ENCODE peak calls at places on chromosome 5, in nine cellular contexts. One of them, this sample, is unnamed.

GRCh38 chr5:113246371-113246870 is 188.4 kb downstream of the TSSK1B start:
- DNase-seq in body of pancreas: no peak
- DNase-seq in HFF-Myc: no peak
- DNase-seq in Peyer's patch: no peak
- DNase-seq in heart left ventricle: no peak
- DNase-seq in CD8-positive, alpha-beta T cell: no peak
- DNase-seq in K562: no peak
- DNase-seq in GM23248: peak
- DNase-seq in skeletal muscle cell: no peak
- DNase-seq in this sample: no peak

GRCh38 chr5:36017622-36018021 is 26.4 kb upstream of the UGT3A1 start:
- DNase-seq in K562: no peak
- DNase-seq in body of pancreas: no peak
- DNase-seq in GM23248: no peak
- DNase-seq in Peyer's patch: peak
- DNase-seq in HFF-Myc: no peak
- DNase-seq in CD8-positive, alpha-beta T cell: no peak
- DNase-seq in heart left ventricle: no peak
- DNase-seq in skeletal muscle cell: no peak
- DNase-seq in this sample: no peak

GRCh38 chr5:27008604-27009564 is 29.5 kb downstream of the CDH9 start:
- DNase-seq in K562: no peak
- DNase-seq in HFF-Myc: no peak
- DNase-seq in Peyer's patch: no peak
- DNase-seq in skeletal muscle cell: no peak
- DNase-seq in body of pancreas: no peak
- DNase-seq in GM23248: no peak
- DNase-seq in heart left ventricle: no peak
- DNase-seq in CD8-positive, alpha-beta T cell: no peak
- DNase-seq in this sample: no peak

GRCh38 chr5:167850901-167851300 is 440.5 kb upstream of the WWC1 start:
- DNase-seq in CD8-positive, alpha-beta T cell: no peak
- DNase-seq in skeletal muscle cell: no peak
- DNase-seq in HFF-Myc: no peak
- DNase-seq in heart left ventricle: no peak
- DNase-seq in GM23248: peak
- DNase-seq in Peyer's patch: no peak
- DNase-seq in body of pancreas: no peak
- DNase-seq in K562: no peak
- DNase-seq in this sample: no peak

GRCh38 chr5:179142434-179143198 is 82.4 kb downstream of the ZNF354C start:
- DNase-seq in HFF-Myc: peak
- DNase-seq in K562: no peak
- DNase-seq in CD8-positive, alpha-beta T cell: no peak
- DNase-seq in heart left ventricle: no peak
- DNase-seq in Peyer's patch: no peak
- DNase-seq in body of pancreas: no peak
- DNase-seq in GM23248: peak
- DNase-seq in skeletal muscle cell: peak
- DNase-seq in this sample: no peak

GRCh38 chr5:78758169-78758839 is 109.7 kb upstream of the LHFPL2 start:
- DNase-seq in CD8-positive, alpha-beta T cell: no peak
- DNase-seq in GM23248: peak
- DNase-seq in heart left ventricle: no peak
- DNase-seq in K562: no peak
- DNase-seq in HFF-Myc: no peak
- DNase-seq in body of pancreas: no peak
- DNase-seq in Peyer's patch: no peak
- DNase-seq in skeletal muscle cell: no peak
- DNase-seq in this sample: no peak

GRCh38 chr5:31733365-31733764 is 94.4 kb downstream of the PDZD2 start:
- DNase-seq in skeletal muscle cell: no peak
- DNase-seq in K562: no peak
- DNase-seq in HFF-Myc: no peak
- DNase-seq in CD8-positive, alpha-beta T cell: no peak
- DNase-seq in body of pancreas: no peak
- DNase-seq in heart left ventricle: no peak
- DNase-seq in Peyer's patch: no peak
- DNase-seq in GM23248: no peak
- DNase-seq in this sample: no peak

GRCh38 chr5:33167541-33167940 is 273.2 kb upstream of the TARS1 start:
- DNase-seq in Peyer's patch: no peak
- DNase-seq in K562: no peak
- DNase-seq in body of pancreas: no peak
- DNase-seq in heart left ventricle: no peak
- DNase-seq in HFF-Myc: no peak
- DNase-seq in GM23248: peak
- DNase-seq in skeletal muscle cell: no peak
- DNase-seq in CD8-positive, alpha-beta T cell: no peak
- DNase-seq in this sample: no peak

GRCh38 chr5:148033138-148033537 is 30.6 kb upstream of the SPINK5 start:
- DNase-seq in Peyer's patch: no peak
- DNase-seq in body of pancreas: no peak
- DNase-seq in CD8-positive, alpha-beta T cell: no peak
- DNase-seq in GM23248: no peak
- DNase-seq in skeletal muscle cell: no peak
- DNase-seq in K562: no peak
- DNase-seq in heart left ventricle: no peak
- DNase-seq in HFF-Myc: no peak
- DNase-seq in this sample: no peak

GRCh38 chr5:78518365-78519197 is 130.0 kb downstream of the LHFPL2 start:
- DNase-seq in K562: no peak
- DNase-seq in Peyer's patch: peak
- DNase-seq in GM23248: peak
- DNase-seq in skeletal muscle cell: peak
- DNase-seq in heart left ventricle: no peak
- DNase-seq in HFF-Myc: peak
- DNase-seq in body of pancreas: peak
- DNase-seq in CD8-positive, alpha-beta T cell: no peak
- DNase-seq in this sample: no peak

GRCh38 chr5:44246986-44247385 is 142.2 kb downstream of the FGF10 start:
- DNase-seq in heart left ventricle: no peak
- DNase-seq in body of pancreas: no peak
- DNase-seq in CD8-positive, alpha-beta T cell: no peak
- DNase-seq in Peyer's patch: no peak
- DNase-seq in GM23248: peak
- DNase-seq in skeletal muscle cell: no peak
- DNase-seq in HFF-Myc: no peak
- DNase-seq in K562: no peak
- DNase-seq in this sample: no peak

GRCh38 chr5:162377895-162378294 is 310.3 kb downstream of the GABRG2 start:
- DNase-seq in CD8-positive, alpha-beta T cell: no peak
- DNase-seq in heart left ventricle: no peak
- DNase-seq in skeletal muscle cell: no peak
- DNase-seq in HFF-Myc: no peak
- DNase-seq in GM23248: no peak
- DNase-seq in body of pancreas: no peak
- DNase-seq in Peyer's patch: no peak
- DNase-seq in K562: no peak
- DNase-seq in this sample: no peak

GRCh38 chr5:66315784-66316183 is 171.7 kb downstream of the SREK1 start:
- DNase-seq in skeletal muscle cell: no peak
- DNase-seq in Peyer's patch: no peak
- DNase-seq in body of pancreas: no peak
- DNase-seq in GM23248: no peak
- DNase-seq in HFF-Myc: no peak
- DNase-seq in CD8-positive, alpha-beta T cell: no peak
- DNase-seq in heart left ventricle: no peak
- DNase-seq in K562: no peak
- DNase-seq in this sample: no peak

DNA sequence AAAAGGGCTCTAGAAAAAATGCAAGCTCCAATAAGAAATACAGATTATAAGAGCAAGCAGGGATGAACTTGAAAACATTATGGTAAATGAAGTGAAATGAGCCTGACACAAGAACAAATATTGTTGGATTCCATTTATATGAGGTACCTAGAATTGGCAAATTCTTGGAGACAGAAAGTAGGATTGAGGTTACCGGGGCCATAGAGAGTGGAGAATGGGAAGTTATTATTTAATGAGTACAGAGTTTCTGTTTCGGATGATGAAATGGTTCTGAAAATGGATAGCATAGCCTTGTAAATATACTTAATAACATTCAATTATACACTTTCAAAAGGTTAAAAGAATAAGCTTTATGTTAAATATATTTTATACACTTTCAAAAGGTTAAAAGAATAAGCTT is 75.6 kb upstream of the SLC12A2 start:
- DNase-seq in heart left ventricle: no peak
- DNase-seq in body of pancreas: no peak
- DNase-seq in HFF-Myc: no peak
- DNase-seq in K562: no peak
- DNase-seq in Peyer's patch: no peak
- DNase-seq in CD8-positive, alpha-beta T cell: no peak
- DNase-seq in skeletal muscle cell: no peak
- DNase-seq in GM23248: no peak
- DNase-seq in this sample: no peak
- H3K4me3 ChIP-seq in heart left ventricle: no peak
- H3K4me3 ChIP-seq in body of pancreas: no peak
- H3K4me3 ChIP-seq in HFF-Myc: no peak
- H3K4me3 ChIP-seq in K562: no peak
- H3K4me3 ChIP-seq in Peyer's patch: no peak
- H3K4me3 ChIP-seq in CD8-positive, alpha-beta T cell: no peak
- H3K4me3 ChIP-seq in skeletal muscle cell: no peak
- H3K4me3 ChIP-seq in GM23248: no peak
- H3K4me3 ChIP-seq in this sample: no peak

GRCh38 chr5:177371120-177371537 is 13.1 kb upstream of the SLC34A1 start:
- DNase-seq in CD8-positive, alpha-beta T cell: no peak
- DNase-seq in heart left ventricle: no peak
- DNase-seq in GM23248: no peak
- DNase-seq in Peyer's patch: no peak
- DNase-seq in skeletal muscle cell: no peak
- DNase-seq in HFF-Myc: no peak
- DNase-seq in body of pancreas: peak
- DNase-seq in K562: no peak
- DNase-seq in this sample: no peak

GRCh38 chr5:177369050-177369912 is 11.6 kb downstream of the RGS14 start:
- DNase-seq in body of pancreas: peak
- DNase-seq in GM23248: peak
- DNase-seq in HFF-Myc: no peak
- DNase-seq in skeletal muscle cell: no peak
- DNase-seq in Peyer's patch: no peak
- DNase-seq in CD8-positive, alpha-beta T cell: no peak
- DNase-seq in heart left ventricle: no peak
- DNase-seq in K562: peak
- DNase-seq in this sample: no peak

GRCh38 chr5:177369913-177370487 is 12.3 kb downstream of the RGS14 start:
- DNase-seq in body of pancreas: peak
- DNase-seq in K562: no peak
- DNase-seq in GM23248: no peak
- DNase-seq in Peyer's patch: no peak
- DNase-seq in heart left ventricle: no peak
- DNase-seq in skeletal muscle cell: no peak
- DNase-seq in HFF-Myc: no peak
- DNase-seq in CD8-positive, alpha-beta T cell: no peak
- DNase-seq in this sample: no peak

GRCh38 chr5:177371705-177372533 is 12.3 kb upstream of the SLC34A1 start:
- DNase-seq in GM23248: no peak
- DNase-seq in skeletal muscle cell: no peak
- DNase-seq in HFF-Myc: no peak
- DNase-seq in CD8-positive, alpha-beta T cell: no peak
- DNase-seq in heart left ventricle: no peak
- DNase-seq in body of pancreas: no peak
- DNase-seq in K562: no peak
- DNase-seq in Peyer's patch: no peak
- DNase-seq in this sample: no peak

GRCh38 chr5:177370488-177371119 is 12.9 kb downstream of the RGS14 start:
- DNase-seq in skeletal muscle cell: peak
- DNase-seq in HFF-Myc: peak
- DNase-seq in GM23248: peak
- DNase-seq in body of pancreas: peak
- DNase-seq in K562: peak
- DNase-seq in Peyer's patch: peak
- DNase-seq in CD8-positive, alpha-beta T cell: peak
- DNase-seq in heart left ventricle: peak
- DNase-seq in this sample: no peak
- H3K4me3 ChIP-seq in skeletal muscle cell: peak
- H3K4me3 ChIP-seq in HFF-Myc: peak
- H3K4me3 ChIP-seq in GM23248: peak
- H3K4me3 ChIP-seq in body of pancreas: no peak
- H3K4me3 ChIP-seq in K562: peak
- H3K4me3 ChIP-seq in Peyer's patch: peak
- H3K4me3 ChIP-seq in CD8-positive, alpha-beta T cell: no peak
- H3K4me3 ChIP-seq in heart left ventricle: peak
- H3K4me3 ChIP-seq in this sample: no peak

DNA sequence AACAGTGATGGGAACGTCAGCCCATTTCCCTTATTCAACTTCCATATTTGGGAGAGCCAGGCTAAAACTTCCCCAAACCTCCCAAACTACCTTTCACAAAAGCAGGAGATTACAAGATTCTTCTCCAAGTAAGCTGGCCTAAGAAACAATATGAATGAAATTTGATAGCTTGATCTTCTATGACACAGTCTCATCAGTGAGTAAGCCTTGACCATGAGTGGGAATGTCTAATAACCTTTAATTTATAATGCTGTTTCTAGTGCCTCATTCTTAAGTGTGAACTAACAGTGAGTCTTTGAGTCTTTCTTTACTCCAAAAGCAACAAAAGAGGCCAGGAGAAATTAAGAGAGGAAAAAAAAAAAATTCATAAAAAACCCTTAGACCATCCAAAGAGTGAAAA is 1379.9 kb downstream of the EFNA5 start:
- DNase-seq in skeletal muscle cell: no peak
- DNase-seq in HFF-Myc: no peak
- DNase-seq in body of pancreas: no peak
- DNase-seq in GM23248: peak
- DNase-seq in K562: no peak
- DNase-seq in Peyer's patch: no peak
- DNase-seq in CD8-positive, alpha-beta T cell: no peak
- DNase-seq in heart left ventricle: no peak
- DNase-seq in this sample: no peak
- H3K4me3 ChIP-seq in skeletal muscle cell: no peak
- H3K4me3 ChIP-seq in HFF-Myc: no peak
- H3K4me3 ChIP-seq in body of pancreas: no peak
- H3K4me3 ChIP-seq in GM23248: no peak
- H3K4me3 ChIP-seq in K562: no peak
- H3K4me3 ChIP-seq in Peyer's patch: no peak
- H3K4me3 ChIP-seq in CD8-positive, alpha-beta T cell: no peak
- H3K4me3 ChIP-seq in heart left ventricle: no peak
- H3K4me3 ChIP-seq in this sample: no peak

DNA sequence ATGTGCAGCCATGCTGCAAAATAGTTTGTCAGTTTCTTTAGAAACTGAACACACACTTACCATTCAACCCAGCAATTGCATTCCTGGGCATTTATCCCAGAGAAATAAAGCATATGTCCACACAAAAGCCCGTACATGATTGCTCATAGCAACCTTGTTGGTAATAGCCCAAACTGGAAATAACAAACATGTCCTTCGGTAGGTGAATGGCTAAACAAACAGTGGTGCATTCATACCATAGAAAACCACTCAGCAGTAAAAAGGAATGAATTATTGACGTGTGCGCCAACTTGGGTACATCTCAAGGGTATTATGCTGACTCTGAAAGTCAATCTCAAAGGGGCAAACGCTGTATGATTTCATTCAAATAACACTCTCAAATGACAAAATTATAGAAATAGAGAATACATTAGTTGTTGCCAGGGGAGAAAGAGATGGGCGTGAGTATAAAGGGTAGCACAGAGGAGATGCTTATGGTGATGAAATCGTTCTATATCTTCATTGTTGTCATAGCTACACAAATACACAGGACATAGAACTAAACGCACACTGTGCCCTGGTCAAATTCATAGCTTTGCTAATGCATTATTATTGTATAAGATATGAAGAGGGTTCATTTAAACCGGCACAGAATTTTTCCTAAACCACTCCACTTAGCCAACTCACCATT is 58.2 kb downstream of the DRD1 start:
- DNase-seq in K562: no peak
- DNase-seq in heart left ventricle: no peak
- DNase-seq in skeletal muscle cell: no peak
- DNase-seq in Peyer's patch: no peak
- DNase-seq in HFF-Myc: no peak
- DNase-seq in CD8-positive, alpha-beta T cell: no peak
- DNase-seq in GM23248: no peak
- DNase-seq in body of pancreas: no peak
- DNase-seq in this sample: no peak
- H3K4me3 ChIP-seq in K562: no peak
- H3K4me3 ChIP-seq in heart left ventricle: no peak
- H3K4me3 ChIP-seq in skeletal muscle cell: no peak
- H3K4me3 ChIP-seq in Peyer's patch: no peak
- H3K4me3 ChIP-seq in HFF-Myc: no peak
- H3K4me3 ChIP-seq in CD8-positive, alpha-beta T cell: no peak
- H3K4me3 ChIP-seq in GM23248: no peak
- H3K4me3 ChIP-seq in body of pancreas: no peak
- H3K4me3 ChIP-seq in this sample: no peak